ENCODE peak calls at places on chromosomes 7 and 10, in five cellular contexts. One of them, this sample, is unnamed.
A peak's percentile ranks its signal among the peaks of the same experiment; 100 is the strongest.

GRCh38 chr10:15123749-15124184 is 26.6 kb downstream of the RPP38 start:
- DNase-seq in prostate gland: peak; percentile 23
- DNase-seq in SK-N-SH: no peak
- DNase-seq in transverse colon: no peak
- DNase-seq in GM12878: no peak
- DNase-seq in this sample: no peak

GRCh38 chr7:39735903-39736302 is 112.5 kb downstream of the RALA start:
- DNase-seq in prostate gland: no peak
- DNase-seq in SK-N-SH: peak; percentile 55
- DNase-seq in transverse colon: no peak
- DNase-seq in GM12878: peak; percentile 19
- DNase-seq in this sample: no peak

GRCh38 chr10:56880541-56880940 is 519.5 kb upstream of the ZWINT start:
- DNase-seq in prostate gland: no peak
- DNase-seq in SK-N-SH: no peak
- DNase-seq in transverse colon: no peak
- DNase-seq in GM12878: no peak
- DNase-seq in this sample: no peak

GRCh38 chr10:24382979-24383663 is 174.2 kb downstream of the KIAA1217 start:
- DNase-seq in prostate gland: peak; percentile 75
- DNase-seq in SK-N-SH: no peak
- DNase-seq in transverse colon: peak; percentile 22
- DNase-seq in GM12878: no peak
- DNase-seq in this sample: no peak

GRCh38 chr7:4737300-4737699 is 38.1 kb upstream of the AP5Z1 start:
- DNase-seq in prostate gland: no peak
- DNase-seq in SK-N-SH: no peak
- DNase-seq in transverse colon: no peak
- DNase-seq in GM12878: no peak
- DNase-seq in this sample: no peak

GRCh38 chr7:81327468-81327867 is 408.6 kb upstream of the SEMA3C start:
- DNase-seq in prostate gland: no peak
- DNase-seq in SK-N-SH: no peak
- DNase-seq in transverse colon: no peak
- DNase-seq in GM12878: no peak
- DNase-seq in this sample: no peak

GRCh38 chr7:46633816-46634215 is 712.7 kb upstream of the IGFBP3 start:
- DNase-seq in prostate gland: no peak
- DNase-seq in SK-N-SH: no peak
- DNase-seq in transverse colon: no peak
- DNase-seq in GM12878: no peak
- DNase-seq in this sample: no peak

GRCh38 chr7:34748244-34749039 is 90.4 kb downstream of the NPSR1 start:
- DNase-seq in prostate gland: peak; percentile 58
- DNase-seq in SK-N-SH: peak; percentile 19
- DNase-seq in transverse colon: peak; percentile 80
- DNase-seq in GM12878: no peak
- DNase-seq in this sample: no peak

GRCh38 chr10:101063548-101064414 is 2.0 kb downstream of the KAZALD1 start:
- DNase-seq in prostate gland: no peak
- DNase-seq in SK-N-SH: no peak
- DNase-seq in transverse colon: no peak
- DNase-seq in GM12878: no peak
- DNase-seq in this sample: no peak

GRCh38 chr10:80924063-80924952 is 386.6 kb downstream of the SH2D4B start:
- DNase-seq in prostate gland: peak; percentile 37
- DNase-seq in SK-N-SH: peak; percentile 15
- DNase-seq in transverse colon: peak; percentile 41
- DNase-seq in GM12878: no peak
- DNase-seq in this sample: peak; percentile 24

GRCh38 chr10:131260031-131260430 is 51.5 kb downstream of the TCERG1L start:
- DNase-seq in prostate gland: no peak
- DNase-seq in SK-N-SH: no peak
- DNase-seq in transverse colon: no peak
- DNase-seq in GM12878: no peak
- DNase-seq in this sample: no peak

GRCh38 chr10:110304394-110304779 is 333 bp downstream of the SMNDC1 start:
- DNase-seq in prostate gland: peak; percentile 6
- DNase-seq in SK-N-SH: no peak
- DNase-seq in transverse colon: no peak
- DNase-seq in GM12878: no peak
- DNase-seq in this sample: no peak

GRCh38 chr10:69416695-69417094 is at the start of gene TACR2:
- DNase-seq in prostate gland: no peak
- DNase-seq in SK-N-SH: no peak
- DNase-seq in transverse colon: peak; percentile 48
- DNase-seq in GM12878: no peak
- DNase-seq in this sample: no peak

GRCh38 chr10:52020702-52021101 is 293.4 kb upstream of the DKK1 start:
- DNase-seq in prostate gland: no peak
- DNase-seq in SK-N-SH: no peak
- DNase-seq in transverse colon: no peak
- DNase-seq in GM12878: no peak
- DNase-seq in this sample: no peak

GRCh38 chr10:109062371-109062770 is 860.9 kb downstream of the XPNPEP1 start:
- DNase-seq in prostate gland: no peak
- DNase-seq in SK-N-SH: no peak
- DNase-seq in transverse colon: no peak
- DNase-seq in GM12878: peak; percentile 1
- DNase-seq in this sample: no peak

GRCh38 chr7:107614425-107614824 is 34.4 kb downstream of the BCAP29 start:
- DNase-seq in prostate gland: no peak
- DNase-seq in SK-N-SH: no peak
- DNase-seq in transverse colon: no peak
- DNase-seq in GM12878: no peak
- DNase-seq in this sample: no peak

GRCh38 chr7:16431646-16432424 is 10.5 kb upstream of the CRPPA start:
- DNase-seq in prostate gland: peak; percentile 15
- DNase-seq in SK-N-SH: peak; percentile 34
- DNase-seq in transverse colon: peak; percentile 35
- DNase-seq in GM12878: no peak
- DNase-seq in this sample: no peak

GRCh38 chr10:98196985-98197384 is 62.5 kb downstream of the R3HCC1L start:
- DNase-seq in prostate gland: no peak
- DNase-seq in SK-N-SH: no peak
- DNase-seq in transverse colon: no peak
- DNase-seq in GM12878: no peak
- DNase-seq in this sample: no peak

GRCh38 chr7:112162161-112163020 is 43.8 kb downstream of the DOCK4 start:
- DNase-seq in prostate gland: no peak
- DNase-seq in SK-N-SH: peak; percentile 54
- DNase-seq in transverse colon: no peak
- DNase-seq in GM12878: no peak
- DNase-seq in this sample: no peak

GRCh38 chr7:125363873-125364272 is 434.2 kb upstream of the POT1 start:
- DNase-seq in prostate gland: no peak
- DNase-seq in SK-N-SH: no peak
- DNase-seq in transverse colon: no peak
- DNase-seq in GM12878: no peak
- DNase-seq in this sample: no peak

DNA sequence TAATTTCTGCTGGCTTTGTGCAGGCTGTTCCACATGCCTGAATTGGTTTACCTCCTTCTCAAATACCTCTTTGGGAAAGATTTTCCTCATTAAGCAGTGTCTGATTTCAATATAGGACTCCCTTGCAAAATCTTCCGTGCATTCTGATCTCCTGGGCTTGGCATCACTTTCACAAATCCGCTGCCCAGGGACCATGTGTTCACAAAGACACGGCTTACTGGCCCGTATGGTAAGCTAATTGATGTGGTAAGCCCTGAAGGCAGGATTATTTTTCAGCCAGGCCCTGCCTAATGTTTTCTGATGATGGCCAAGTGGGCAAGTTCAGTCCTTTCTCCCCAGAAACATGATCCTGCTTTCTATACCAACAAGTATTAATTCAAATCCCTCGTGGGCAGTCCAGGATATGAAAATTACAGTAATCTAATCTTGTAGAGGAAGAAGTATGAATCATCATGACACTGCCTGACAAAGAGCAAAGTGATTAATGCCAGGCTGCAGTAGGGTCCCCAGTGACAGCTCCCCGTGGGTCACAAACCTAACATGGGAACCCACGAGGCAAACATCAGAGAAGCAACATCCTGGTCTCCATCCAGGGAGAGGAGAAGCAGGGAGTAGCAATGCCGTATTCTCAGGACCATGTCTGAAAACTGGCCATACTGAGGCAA is 11.6 kb upstream of the SVIL start:
- DNase-seq in prostate gland: peak; percentile 60
- DNase-seq in SK-N-SH: peak; percentile 52
- DNase-seq in transverse colon: no peak
- DNase-seq in GM12878: no peak
- DNase-seq in this sample: no peak
- TF ChIP-seq POLR2AphosphoS5 in prostate gland: peak; percentile 53
- TF ChIP-seq POLR2AphosphoS5 in SK-N-SH: peak; percentile 64
- TF ChIP-seq POLR2AphosphoS5 in transverse colon: no peak
- TF ChIP-seq POLR2AphosphoS5 in GM12878: no peak
- TF ChIP-seq POLR2AphosphoS5 in this sample: no peak

GRCh38 chr7:150721970-150722373 is 5.6 kb downstream of the GIMAP1 start:
- DNase-seq in prostate gland: no peak
- DNase-seq in SK-N-SH: no peak
- DNase-seq in transverse colon: no peak
- DNase-seq in GM12878: no peak
- DNase-seq in this sample: no peak
- H3K27ac ChIP-seq in prostate gland: no peak overlapping the region
- H3K27ac ChIP-seq in SK-N-SH: no peak overlapping the region
- H3K27ac ChIP-seq in transverse colon: no peak overlapping the region
- H3K27ac ChIP-seq in GM12878: no peak overlapping the region
- H3K27ac ChIP-seq in this sample: no peak overlapping the region

GRCh38 chr10:133511408-133511807 is 15.8 kb upstream of the CYP2E1 start:
- DNase-seq in prostate gland: no peak
- DNase-seq in SK-N-SH: no peak
- DNase-seq in transverse colon: no peak
- DNase-seq in GM12878: no peak
- DNase-seq in this sample: no peak
- H3K9me3 ChIP-seq in prostate gland: no peaks in the 10 kb centered on the region
- H3K9me3 ChIP-seq in SK-N-SH: no peaks in the 10 kb centered on the region
- H3K9me3 ChIP-seq in transverse colon: no peaks in the 10 kb centered on the region
- H3K9me3 ChIP-seq in GM12878: no peaks in the 10 kb centered on the region
- H3K9me3 ChIP-seq in this sample: no peaks in the 10 kb centered on the region

DNA sequence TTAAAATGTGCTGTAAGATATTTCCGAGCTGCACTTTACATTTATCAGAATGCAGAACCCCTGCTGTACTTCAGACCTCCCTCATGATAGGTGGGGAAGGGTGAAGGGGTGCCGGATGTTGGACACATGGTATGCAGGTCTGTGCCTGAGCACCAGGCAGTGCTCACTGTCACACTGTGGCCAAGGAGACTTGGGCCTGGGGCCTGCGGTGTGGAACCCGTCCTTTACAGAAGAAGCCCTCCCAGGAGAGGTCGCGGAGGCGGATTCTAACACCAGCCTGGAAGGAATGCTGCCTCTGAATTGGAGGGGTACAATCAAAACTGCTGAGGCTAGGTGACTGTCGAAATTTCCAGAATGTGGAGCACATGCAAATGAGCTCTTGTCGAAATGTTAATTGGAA is 34.5 kb downstream of the DNAJB6 start:
- DNase-seq in prostate gland: no peak
- DNase-seq in SK-N-SH: no peak
- DNase-seq in transverse colon: no peak
- DNase-seq in GM12878: no peak
- DNase-seq in this sample: no peak
- TF ChIP-seq POLR2AphosphoS5 in prostate gland: no peak
- TF ChIP-seq POLR2AphosphoS5 in SK-N-SH: no peak
- TF ChIP-seq POLR2AphosphoS5 in transverse colon: no peak
- TF ChIP-seq POLR2AphosphoS5 in GM12878: peak; percentile 5
- TF ChIP-seq POLR2AphosphoS5 in this sample: no peak

GRCh38 chr7:29563590-29564454 is at the start of gene PRR15:
- DNase-seq in prostate gland: peak; percentile 74
- DNase-seq in SK-N-SH: peak; percentile 80
- DNase-seq in transverse colon: peak; percentile 91
- DNase-seq in GM12878: no peak
- DNase-seq in this sample: no peak
- H3K27ac ChIP-seq in prostate gland: peak within 1 kb of the TSS; percentile 65
- H3K27ac ChIP-seq in SK-N-SH: peak within 1 kb of the TSS; percentile 74
- H3K27ac ChIP-seq in transverse colon: peak within 1 kb of the TSS; percentile 93
- H3K27ac ChIP-seq in GM12878: no peak within 1 kb of the TSS
- H3K27ac ChIP-seq in this sample: no peak within 1 kb of the TSS